ENCODE peak calls at places on chromosomes 3 and 15, in five cellular contexts. Z is NCI-H524; U is HT-29; I is RWPE1; C is stimulated activated CD4-positive, alpha-beta T cell treated with anti-CD3 and anti-CD28 coated beads, Interleukin-4, amount 100 ng/mL, for 1 hour. D is an unnamed sample.

GRCh38 chr3:194158942-194159439 is 23.0 kb downstream of the HES1 start:
- DNase-seq in Z (no peak), C (no peak), I (peak), U (peak), D (peak)

GRCh38 chr3:56621686-56622085 is 61.4 kb downstream of the TASOR start:
- DNase-seq in C (no peak), I (peak), U (peak), Z (no peak), D (no peak)

GRCh38 chr15:76512971-76513370 is 176.4 kb downstream of the ISL2 start:
- DNase-seq in C (no peak), I (peak), Z (no peak), U (no peak), D (no peak)

GRCh38 chr3:32959370-32959769 is 7.9 kb downstream of the CCR4 start:
- DNase-seq in C (no peak), U (no peak), Z (no peak), I (no peak), D (no peak)

GRCh38 chr15:95457520-95457919 is 873.0 kb upstream of the NR2F2 start:
- DNase-seq in Z (no peak), I (no peak), C (no peak), U (no peak), D (no peak)

GRCh38 chr3:32557640-32558352 is 12.9 kb downstream of the DYNC1LI1 start:
- DNase-seq in U (peak), C (no peak), Z (no peak), I (no peak), D (no peak)

GRCh38 chr15:92391640-92392039 is 2.0 kb upstream of the ST8SIA2 start:
- DNase-seq in I (peak), Z (peak), C (no peak), U (peak), D (no peak)

GRCh38 chr15:42154576-42155355 is 1.7 kb downstream of the PLA2G4F start:
- DNase-seq in C (no peak), U (no peak), I (no peak), Z (no peak), D (no peak)

GRCh38 chr3:122893282-122893681 is 98.4 kb downstream of the SLC49A4 start:
- DNase-seq in C (no peak), Z (no peak), U (peak), I (peak), D (peak)

D was measured in LoVo.